ENCODE peak calls at places on chromosomes 7 and 10, in six cellular contexts. N is transverse colon, O is gastrocnemius medialis, L is adrenal gland, Z is K562, M is body of pancreas. G is an unnamed sample.

GRCh38 chr7:137753067-137753466 is 93.7 kb downstream of the DGKI start:
- DNase-seq in N (no peak), O (no peak), L (no peak), Z (no peak), M (no peak), G (no peak)

GRCh38 chr10:3251172-3251571 is 78.6 kb upstream of the PITRM1 start:
- DNase-seq in N (no peak), O (no peak), L (no peak), Z (no peak), M (no peak), G (no peak)

GRCh38 chr7:2616973-2617709 is 14.6 kb upstream of the TTYH3 start:
- DNase-seq in N (no peak), O (no peak), L (no peak), Z (no peak), M (no peak), G (no peak)

GRCh38 chr7:2013381-2014311 is 219.1 kb downstream of the MAD1L1 start:
- DNase-seq in N (no peak), O (peak), L (no peak), Z (no peak), M (no peak), G (no peak)

GRCh38 chr7:25456467-25457171 is 228.3 kb upstream of the NPVF start:
- DNase-seq in N (peak), O (peak), L (peak), Z (no peak), M (peak), G (no peak)

GRCh38 chr7:101564778-101565211 is 64.3 kb downstream of the MYL10 start:
- DNase-seq in N (peak), O (no peak), L (peak), Z (no peak), M (no peak), G (no peak)

GRCh38 chr10:84698989-84699388 is 370.6 kb downstream of the CCSER2 start:
- DNase-seq in N (no peak), O (no peak), L (no peak), Z (no peak), M (no peak), G (no peak)

GRCh38 chr7:91609525-91609924 is 271.0 kb downstream of the MTERF1 start:
- DNase-seq in N (no peak), O (no peak), L (no peak), Z (no peak), M (no peak), G (no peak)

GRCh38 chr10:49518982-49519578 is 19.8 kb downstream of the ERCC6 start:
- DNase-seq in N (no peak), O (no peak), L (peak), Z (peak), M (peak), G (peak)

GRCh38 chr10:45553613-45554012 is 119.0 kb downstream of the ZFAND4 start:
- DNase-seq in N (no peak), O (no peak), L (no peak), Z (no peak), M (no peak), G (no peak)

GRCh38 chr7:73351447-73352167 is 23.6 kb downstream of the FKBP6 start:
- DNase-seq in N (no peak), O (no peak), L (no peak), Z (no peak), M (no peak), G (no peak)
- TF ChIP-seq POLR2A in N (no peak), O (no peak), L (no peak), Z (no peak), M (no peak), G (no peak)

DNA sequence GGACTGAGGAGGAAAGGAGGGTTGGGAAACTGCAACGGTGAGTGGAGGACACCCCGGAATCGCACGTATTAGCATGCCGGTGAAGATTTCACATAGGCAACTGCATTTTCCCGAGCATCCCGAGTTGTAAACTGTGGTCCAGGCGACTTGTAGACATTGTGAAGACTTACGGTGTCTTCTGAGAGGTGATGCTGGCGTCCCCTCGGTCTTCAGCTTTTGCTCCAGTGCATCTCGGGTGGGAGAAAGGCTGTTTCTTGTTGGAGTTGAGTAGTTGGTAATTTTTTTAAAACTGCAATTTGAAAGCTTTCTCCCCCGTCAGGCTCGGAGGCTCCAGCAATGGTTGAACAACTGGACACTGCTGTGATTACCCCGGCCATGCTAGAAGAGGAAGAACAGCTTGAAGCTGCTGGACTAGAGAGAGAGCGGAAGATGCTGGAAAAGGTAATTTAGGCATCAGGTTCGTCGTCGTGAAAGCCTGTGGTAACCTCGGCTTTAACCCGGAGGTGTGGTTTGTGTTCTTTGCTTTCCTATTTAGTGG is 539 bp downstream of the HELLS start:
- DNase-seq in N (no peak), O (no peak), L (no peak), Z (peak), M (no peak), G (peak)
- TF ChIP-seq POLR2A in N (no peak), O (no peak), L (no peak), Z (no peak), M (no peak), G (no peak)

DNA sequence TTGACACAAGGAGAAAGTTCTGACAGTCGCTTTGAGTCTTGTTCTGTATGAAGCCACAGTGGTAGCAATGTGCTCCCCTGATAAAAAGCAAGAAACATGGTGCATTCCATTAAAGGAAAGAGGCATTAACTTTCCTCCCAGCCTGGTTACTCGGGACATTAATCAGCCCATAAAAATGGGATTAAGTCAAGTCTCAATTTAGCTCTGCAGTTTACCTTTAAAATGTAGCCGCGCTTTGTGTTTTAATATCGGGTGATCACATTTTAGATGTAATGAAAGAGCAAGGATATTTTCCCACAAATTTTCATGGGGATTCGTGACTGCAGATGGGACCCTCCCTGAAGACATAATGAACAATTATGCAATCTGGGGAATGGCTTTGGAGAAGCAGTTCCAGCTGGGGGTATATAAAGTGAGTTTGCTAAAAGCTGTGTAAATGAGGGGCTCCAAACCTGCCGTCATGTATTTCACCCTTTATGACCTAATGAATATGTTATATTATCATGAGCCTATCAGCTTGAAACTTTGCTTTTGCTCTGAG is 31.7 kb downstream of the BAMBI start:
- DNase-seq in N (no peak), O (no peak), L (no peak), Z (no peak), M (no peak), G (no peak)
- TF ChIP-seq POLR2A in N (no peak), O (no peak), L (no peak), Z (no peak), M (no peak), G (no peak)

GRCh38 chr10:116659049-116659670 is 38.4 kb downstream of the PNLIPRP2 start:
- DNase-seq in N (no peak), O (no peak), L (no peak), Z (no peak), M (peak), G (no peak)

GRCh38 chr10:116654816-116655215 is 34.1 kb downstream of the PNLIPRP2 start:
- DNase-seq in N (no peak), O (no peak), L (no peak), Z (no peak), M (no peak), G (no peak)

GRCh38 chr10:116660860-116661259 is 40.1 kb downstream of the PNLIPRP2 start:
- DNase-seq in N (no peak), O (no peak), L (no peak), Z (no peak), M (no peak), G (no peak)

GRCh38 chr10:116655573-116655972 is 34.8 kb downstream of the PNLIPRP2 start:
- DNase-seq in N (no peak), O (no peak), L (no peak), Z (no peak), M (no peak), G (no peak)

DNA sequence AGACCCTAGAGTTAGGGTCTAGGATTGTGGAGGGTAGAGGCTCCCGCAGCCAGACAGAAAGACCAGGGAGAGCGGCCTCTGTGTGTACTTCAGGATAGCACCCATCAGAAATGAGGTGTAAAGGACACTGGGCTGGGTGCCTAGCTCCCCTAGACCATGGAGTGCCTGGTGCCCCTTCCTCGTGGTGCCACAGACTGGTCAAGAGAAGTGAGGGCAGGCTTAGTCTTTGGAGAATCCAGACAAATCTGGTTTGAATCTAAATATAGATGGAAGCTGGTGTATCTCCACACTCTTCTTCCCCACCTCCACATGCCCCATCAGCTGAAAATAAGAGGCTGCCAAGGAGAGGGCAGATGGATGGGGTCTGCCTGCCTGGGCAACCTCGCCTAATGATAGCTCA is 37.4 kb downstream of the PNLIPRP2 start:
- DNase-seq in N (no peak), O (no peak), L (no peak), Z (no peak), M (peak), G (no peak)
- TF ChIP-seq POLR2A in N (no peak), O (no peak), L (no peak), Z (no peak), M (peak), G (no peak)

GRCh38 chr10:131982796-131983195 is 1.1 kb upstream of the BNIP3 start:
- DNase-seq in N (no peak), O (no peak), L (no peak), Z (no peak), M (peak), G (no peak)

GRCh38 chr10:131980757-131981428 is 830 bp downstream of the BNIP3 start:
- DNase-seq in N (no peak), O (no peak), L (no peak), Z (peak), M (peak), G (no peak)

GRCh38 chr10:131982185-131982756 is 548 bp upstream of the BNIP3 start:
- DNase-seq in N (no peak), O (no peak), L (no peak), Z (no peak), M (no peak), G (no peak)

GRCh38 chr10:131980321-131980720 is 1.4 kb downstream of the BNIP3 start:
- DNase-seq in N (no peak), O (no peak), L (no peak), Z (no peak), M (peak), G (no peak)

DNA sequence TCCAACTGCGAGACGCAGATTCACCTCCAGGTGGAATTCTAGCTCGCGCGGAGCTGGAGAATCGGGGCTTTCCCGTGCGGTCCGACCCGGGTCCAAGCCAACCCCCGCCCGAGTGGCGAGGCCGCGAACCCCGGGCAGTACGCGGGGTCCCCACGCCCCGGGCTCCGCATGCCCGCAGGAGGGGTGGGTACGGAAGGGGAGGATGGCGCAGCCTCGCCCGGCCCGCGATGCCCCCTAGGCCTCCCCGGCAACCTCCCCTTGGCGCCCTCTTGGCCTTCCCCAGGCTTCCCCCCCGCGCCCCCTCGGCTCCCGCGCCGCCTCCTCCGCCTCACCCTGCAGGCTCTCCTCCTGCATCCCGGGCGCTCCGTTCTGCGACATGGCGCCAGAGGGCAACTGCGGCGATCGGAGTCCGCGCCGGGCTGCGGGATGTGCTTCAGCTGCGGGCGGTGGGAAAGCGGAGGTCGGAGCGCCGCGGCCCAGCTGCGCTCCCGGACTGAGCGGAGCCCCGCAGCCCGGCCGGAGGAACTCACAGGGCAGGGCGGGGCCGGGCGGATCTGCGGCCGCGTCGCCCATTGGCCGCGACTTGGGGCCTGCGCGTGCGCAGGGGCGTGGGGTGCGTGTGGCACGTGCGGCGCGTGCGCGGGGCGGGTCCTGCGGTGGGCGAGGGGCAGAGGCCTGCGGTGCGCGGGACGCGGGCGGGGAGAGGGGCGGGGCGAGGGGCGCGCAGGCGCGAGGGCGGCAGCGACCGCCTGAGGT is at the start of gene BNIP3:
- DNase-seq in N (peak), O (peak), L (peak), Z (peak), M (peak), G (peak)
- TF ChIP-seq POLR2A in N (peak), O (peak), L (peak), Z (peak), M (peak), G (peak)